ENCODE peak calls at places on chromosomes 6 and 20, in six cellular contexts. One of them, this sample, is unnamed.

GRCh38 chr6:100464910-100465700 is at the start of gene SIM1:
- DNase-seq in left ventricle myocardium inferior: peak; percentile 46
- DNase-seq in right lobe of liver: no peak
- DNase-seq in tibial artery: no peak
- DNase-seq in breast epithelium: no peak
- DNase-seq in adrenal gland: no peak
- DNase-seq in this sample: no peak

GRCh38 chr6:169162968-169163903 is 90.4 kb downstream of the THBS2 start:
- DNase-seq in tibial artery: peak; percentile 90
- DNase-seq in right lobe of liver: no peak
- DNase-seq in breast epithelium: no peak
- DNase-seq in left ventricle myocardium inferior: no peak
- DNase-seq in adrenal gland: peak; percentile 86
- DNase-seq in this sample: no peak

GRCh38 chr6:12288844-12289654 is 1.1 kb upstream of the EDN1 start:
- DNase-seq in tibial artery: no peak
- DNase-seq in right lobe of liver: no peak
- DNase-seq in adrenal gland: peak; percentile 34
- DNase-seq in left ventricle myocardium inferior: peak; percentile 16
- DNase-seq in breast epithelium: no peak
- DNase-seq in this sample: peak; percentile 62

GRCh38 chr6:32700391-32701040 is 34.1 kb upstream of the HLA-DQB1 start:
- DNase-seq in tibial artery: no peak
- DNase-seq in left ventricle myocardium inferior: no peak
- DNase-seq in breast epithelium: no peak
- DNase-seq in right lobe of liver: peak; percentile 49
- DNase-seq in adrenal gland: peak; percentile 32
- DNase-seq in this sample: peak; percentile 28

GRCh38 chr6:137043710-137044365 is 927 bp downstream of the IL20RA start:
- DNase-seq in right lobe of liver: no peak
- DNase-seq in left ventricle myocardium inferior: peak; percentile 21
- DNase-seq in adrenal gland: peak; percentile 52
- DNase-seq in breast epithelium: peak; percentile 55
- DNase-seq in tibial artery: no peak
- DNase-seq in this sample: peak; percentile 33

GRCh38 chr6:40330301-40330721 is 256.9 kb downstream of the LRFN2 start:
- DNase-seq in tibial artery: no peak
- DNase-seq in left ventricle myocardium inferior: no peak
- DNase-seq in right lobe of liver: no peak
- DNase-seq in adrenal gland: no peak
- DNase-seq in breast epithelium: no peak
- DNase-seq in this sample: no peak

GRCh38 chr6:133854167-133854632 is 34.7 kb upstream of the TCF21 start:
- DNase-seq in right lobe of liver: no peak
- DNase-seq in adrenal gland: no peak
- DNase-seq in tibial artery: no peak
- DNase-seq in breast epithelium: no peak
- DNase-seq in left ventricle myocardium inferior: no peak
- DNase-seq in this sample: no peak

GRCh38 chr6:106749611-106750010 is 120.2 kb downstream of the QRSL1 start:
- DNase-seq in left ventricle myocardium inferior: no peak
- DNase-seq in adrenal gland: no peak
- DNase-seq in tibial artery: no peak
- DNase-seq in breast epithelium: no peak
- DNase-seq in right lobe of liver: no peak
- DNase-seq in this sample: no peak

GRCh38 chr6:51717477-51717876 is 369.9 kb downstream of the PKHD1 start:
- DNase-seq in adrenal gland: no peak
- DNase-seq in left ventricle myocardium inferior: no peak
- DNase-seq in breast epithelium: no peak
- DNase-seq in right lobe of liver: no peak
- DNase-seq in tibial artery: no peak
- DNase-seq in this sample: no peak

GRCh38 chr6:13924949-13925881 is at the start of gene RNF182:
- DNase-seq in adrenal gland: no peak
- DNase-seq in tibial artery: no peak
- DNase-seq in breast epithelium: no peak
- DNase-seq in right lobe of liver: no peak
- DNase-seq in left ventricle myocardium inferior: no peak
- DNase-seq in this sample: no peak

GRCh38 chr6:39884696-39885095 is 49.6 kb downstream of the MOCS1 start:
- DNase-seq in tibial artery: no peak
- DNase-seq in adrenal gland: no peak
- DNase-seq in right lobe of liver: no peak
- DNase-seq in breast epithelium: no peak
- DNase-seq in left ventricle myocardium inferior: no peak
- DNase-seq in this sample: no peak

GRCh38 chr6:67129780-67130179 is 1422.8 kb upstream of the EYS start:
- DNase-seq in tibial artery: no peak
- DNase-seq in adrenal gland: no peak
- DNase-seq in left ventricle myocardium inferior: no peak
- DNase-seq in breast epithelium: no peak
- DNase-seq in right lobe of liver: no peak
- DNase-seq in this sample: no peak

GRCh38 chr6:169571123-169571962 is 130.5 kb downstream of the WDR27 start:
- DNase-seq in breast epithelium: no peak
- DNase-seq in adrenal gland: no peak
- DNase-seq in tibial artery: no peak
- DNase-seq in left ventricle myocardium inferior: no peak
- DNase-seq in right lobe of liver: no peak
- DNase-seq in this sample: no peak

GRCh38 chr6:137234505-137234863 is 15.3 kb upstream of the IFNGR1 start:
- DNase-seq in breast epithelium: no peak
- DNase-seq in left ventricle myocardium inferior: no peak
- DNase-seq in tibial artery: no peak
- DNase-seq in right lobe of liver: no peak
- DNase-seq in adrenal gland: no peak
- DNase-seq in this sample: no peak

GRCh38 chr20:37833172-37833915 is 69.6 kb upstream of the VSTM2L start:
- DNase-seq in tibial artery: no peak
- DNase-seq in left ventricle myocardium inferior: no peak
- DNase-seq in adrenal gland: no peak
- DNase-seq in breast epithelium: no peak
- DNase-seq in right lobe of liver: no peak
- DNase-seq in this sample: no peak

GRCh38 chr6:92023410-92023940 is 1395.9 kb downstream of the EPHA7 start:
- DNase-seq in breast epithelium: no peak
- DNase-seq in tibial artery: no peak
- DNase-seq in left ventricle myocardium inferior: no peak
- DNase-seq in right lobe of liver: no peak
- DNase-seq in adrenal gland: no peak
- DNase-seq in this sample: no peak

GRCh38 chr6:113433506-113433991 is 423.6 kb upstream of the MARCKS start:
- DNase-seq in right lobe of liver: peak; percentile 87
- DNase-seq in left ventricle myocardium inferior: peak; percentile 28
- DNase-seq in tibial artery: peak; percentile 88
- DNase-seq in breast epithelium: peak; percentile 54
- DNase-seq in adrenal gland: peak; percentile 75
- DNase-seq in this sample: peak; percentile 92

GRCh38 chr6:12751694-12752304 is 35.2 kb downstream of the PHACTR1 start:
- DNase-seq in left ventricle myocardium inferior: peak; percentile 42
- DNase-seq in adrenal gland: peak; percentile 40
- DNase-seq in breast epithelium: peak; percentile 62
- DNase-seq in right lobe of liver: peak; percentile 52
- DNase-seq in tibial artery: no peak
- DNase-seq in this sample: peak; percentile 19

GRCh38 chr6:108737594-108738546 is 110.4 kb upstream of the ARMC2 start:
- DNase-seq in left ventricle myocardium inferior: no peak
- DNase-seq in adrenal gland: no peak
- DNase-seq in tibial artery: peak; percentile 81
- DNase-seq in right lobe of liver: no peak
- DNase-seq in breast epithelium: no peak
- DNase-seq in this sample: no peak

GRCh38 chr6:169253341-169253740 is 305 bp downstream of the THBS2 start:
- DNase-seq in left ventricle myocardium inferior: no peak
- DNase-seq in adrenal gland: no peak
- DNase-seq in breast epithelium: no peak
- DNase-seq in tibial artery: no peak
- DNase-seq in right lobe of liver: peak; percentile 17
- DNase-seq in this sample: no peak

GRCh38 chr6:163723759-163724158 is 309.2 kb downstream of the QKI start:
- DNase-seq in tibial artery: no peak
- DNase-seq in left ventricle myocardium inferior: no peak
- DNase-seq in right lobe of liver: no peak
- DNase-seq in adrenal gland: no peak
- DNase-seq in breast epithelium: no peak
- DNase-seq in this sample: no peak

GRCh38 chr20:47810686-47811347 is 25.5 kb upstream of the SULF2 start:
- DNase-seq in adrenal gland: no peak
- DNase-seq in breast epithelium: no peak
- DNase-seq in tibial artery: peak; percentile 31
- DNase-seq in right lobe of liver: no peak
- DNase-seq in left ventricle myocardium inferior: no peak
- DNase-seq in this sample: no peak
- H3K4me3 ChIP-seq in adrenal gland: no peak overlapping the region
- H3K4me3 ChIP-seq in breast epithelium: no peak overlapping the region
- H3K4me3 ChIP-seq in tibial artery: no peak overlapping the region
- H3K4me3 ChIP-seq in right lobe of liver: no peak overlapping the region
- H3K4me3 ChIP-seq in left ventricle myocardium inferior: no peak overlapping the region
- H3K4me3 ChIP-seq in this sample: no peak overlapping the region

GRCh38 chr6:44058617-44059358 is 68.5 kb downstream of the MRPL14 start:
- DNase-seq in adrenal gland: peak; percentile 99
- DNase-seq in right lobe of liver: no peak
- DNase-seq in breast epithelium: peak; percentile 86
- DNase-seq in left ventricle myocardium inferior: peak; percentile 77
- DNase-seq in tibial artery: peak; percentile 91
- DNase-seq in this sample: peak; percentile 58

GRCh38 chr6:44057931-44058616 is 69.2 kb downstream of the MRPL14 start:
- DNase-seq in left ventricle myocardium inferior: no peak
- DNase-seq in adrenal gland: no peak
- DNase-seq in breast epithelium: no peak
- DNase-seq in tibial artery: no peak
- DNase-seq in right lobe of liver: no peak
- DNase-seq in this sample: no peak

GRCh38 chr6:44057238-44057930 is 69.9 kb downstream of the MRPL14 start:
- DNase-seq in breast epithelium: no peak
- DNase-seq in right lobe of liver: no peak
- DNase-seq in adrenal gland: no peak
- DNase-seq in tibial artery: no peak
- DNase-seq in left ventricle myocardium inferior: no peak
- DNase-seq in this sample: no peak

GRCh38 chr6:44054635-44055559 is 72.4 kb downstream of the MRPL14 start:
- DNase-seq in breast epithelium: no peak
- DNase-seq in tibial artery: no peak
- DNase-seq in left ventricle myocardium inferior: no peak
- DNase-seq in adrenal gland: no peak
- DNase-seq in right lobe of liver: no peak
- DNase-seq in this sample: no peak

DNA sequence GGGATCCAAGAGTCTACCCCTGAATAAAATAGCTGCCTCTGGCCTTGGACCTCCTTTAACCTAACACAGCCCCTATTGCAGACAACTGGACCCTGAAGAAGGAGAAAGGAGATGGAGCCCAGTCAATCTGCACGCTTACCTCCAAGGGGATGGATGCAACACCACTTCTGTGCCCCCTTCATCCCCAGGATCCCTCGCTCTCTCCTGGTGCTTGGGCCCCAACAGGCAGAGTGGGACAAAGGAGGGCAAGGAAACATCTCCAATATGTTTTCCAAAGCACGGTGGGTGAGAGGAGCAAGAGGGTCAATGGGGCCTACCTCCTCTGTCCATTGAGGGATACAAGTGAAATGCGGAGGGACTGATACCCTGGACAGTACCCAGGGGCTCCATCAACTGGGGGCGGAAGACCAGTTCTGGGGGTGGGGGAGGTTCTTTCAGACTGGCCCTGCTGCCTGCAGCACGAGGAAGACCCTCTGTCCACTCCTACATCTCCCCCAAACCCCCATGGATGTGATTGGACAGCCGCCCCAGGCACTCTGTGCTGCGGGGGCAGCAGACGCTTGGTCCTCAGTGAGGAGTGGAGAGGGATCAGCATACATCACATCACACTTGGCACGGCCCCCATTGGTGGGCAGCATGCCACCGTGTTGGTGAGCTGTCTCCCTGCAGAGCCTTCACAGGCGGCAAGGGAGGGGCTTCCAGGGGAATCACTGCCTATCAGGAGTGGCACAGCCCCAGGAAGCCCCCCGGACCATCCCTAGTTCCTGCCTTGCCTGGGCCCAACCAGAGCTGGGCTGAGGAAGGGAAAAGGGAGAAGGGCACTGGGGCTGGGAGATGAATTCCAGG is 70.6 kb downstream of the MRPL14 start:
- DNase-seq in tibial artery: no peak
- DNase-seq in right lobe of liver: no peak
- DNase-seq in breast epithelium: no peak
- DNase-seq in adrenal gland: peak; percentile 62
- DNase-seq in left ventricle myocardium inferior: peak; percentile 72
- DNase-seq in this sample: no peak
- H3K27ac ChIP-seq in tibial artery: no peak overlapping the region
- H3K27ac ChIP-seq in right lobe of liver: no peak overlapping the region
- H3K27ac ChIP-seq in breast epithelium: peak overlapping the region; percentile 96
- H3K27ac ChIP-seq in adrenal gland: peak overlapping the region; percentile 99
- H3K27ac ChIP-seq in left ventricle myocardium inferior: peak overlapping the region; percentile 89
- H3K27ac ChIP-seq in this sample: no peak overlapping the region

DNA sequence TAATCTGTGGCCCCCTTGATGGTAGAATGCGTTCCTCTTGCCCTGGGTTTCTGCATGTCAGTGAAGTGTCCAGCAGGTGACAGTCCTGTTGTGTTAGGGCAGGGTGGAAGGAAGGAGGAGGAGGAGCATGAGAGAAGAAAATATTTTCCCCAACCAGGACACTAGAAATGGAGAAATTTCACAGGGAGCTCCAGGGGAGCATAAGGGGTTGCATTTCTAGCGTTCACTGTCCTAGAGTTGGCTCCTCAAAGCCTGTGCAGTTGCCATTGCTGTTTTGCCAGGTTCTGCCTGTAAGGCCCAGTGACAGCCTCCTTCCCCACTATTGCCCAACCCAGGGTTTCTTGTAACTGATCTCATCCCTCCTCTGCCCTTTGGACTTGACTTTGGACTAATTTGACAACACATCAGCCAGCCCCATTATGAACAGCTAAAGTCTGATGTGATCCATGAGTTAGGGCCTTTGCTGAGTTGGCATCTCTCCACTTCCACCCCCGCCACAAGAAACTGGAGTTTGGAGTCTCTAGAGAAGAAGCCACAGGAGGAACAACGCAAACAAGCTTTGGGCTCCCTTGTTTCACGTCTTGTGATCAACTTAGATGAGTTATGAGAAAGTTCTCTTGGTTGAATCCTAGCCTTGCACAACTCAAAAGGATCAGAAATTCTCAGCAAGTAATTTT is 14.0 kb upstream of the FAM50B start:
- DNase-seq in right lobe of liver: peak; percentile 90
- DNase-seq in breast epithelium: no peak
- DNase-seq in adrenal gland: peak; percentile 57
- DNase-seq in left ventricle myocardium inferior: no peak
- DNase-seq in tibial artery: peak; percentile 86
- DNase-seq in this sample: no peak
- TF ChIP-seq CTCF in right lobe of liver: peak; percentile 10
- TF ChIP-seq CTCF in breast epithelium: no peak
- TF ChIP-seq CTCF in adrenal gland: no peak
- TF ChIP-seq CTCF in left ventricle myocardium inferior: peak; percentile 17
- TF ChIP-seq CTCF in tibial artery: no peak
- TF ChIP-seq CTCF in this sample: no peak

DNA sequence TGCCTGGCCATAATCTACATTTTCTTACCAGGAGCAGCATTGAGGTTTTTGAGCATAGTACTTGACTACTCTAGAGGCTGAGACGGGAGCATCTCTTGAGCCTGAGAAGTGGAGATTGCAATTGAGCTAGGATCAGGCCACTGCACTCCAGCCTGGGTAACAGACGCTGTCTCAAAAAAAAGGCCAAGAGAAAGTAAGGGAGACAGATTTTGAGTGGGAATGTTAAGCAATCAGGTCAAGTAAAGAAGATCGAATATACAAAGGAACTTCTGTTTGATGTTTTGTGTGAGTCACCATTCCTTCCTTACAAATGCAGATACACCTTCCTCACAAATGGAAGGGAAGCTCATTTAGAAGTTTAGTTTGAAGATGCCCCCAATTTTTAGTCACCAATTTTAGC is 4.4 kb downstream of the PNRC1 start:
- DNase-seq in left ventricle myocardium inferior: no peak
- DNase-seq in tibial artery: no peak
- DNase-seq in adrenal gland: no peak
- DNase-seq in breast epithelium: no peak
- DNase-seq in right lobe of liver: no peak
- DNase-seq in this sample: no peak
- H3K4me3 ChIP-seq in left ventricle myocardium inferior: peak overlapping the region; percentile 99
- H3K4me3 ChIP-seq in tibial artery: peak overlapping the region; percentile 5
- H3K4me3 ChIP-seq in adrenal gland: no peak overlapping the region
- H3K4me3 ChIP-seq in breast epithelium: no peak overlapping the region
- H3K4me3 ChIP-seq in right lobe of liver: no peak overlapping the region
- H3K4me3 ChIP-seq in this sample: no peak overlapping the region